ENCODE peak calls at places on chromosomes 7 and 10, in nine cellular contexts. F is upper lobe of left lung, L is A549, K is ovary, Y is H1, W is stomach, P is tibial nerve, G is HepG2, M is SK-N-SH. V is an unnamed sample.

GRCh38 chr7:158109364-158110033 is 478.1 kb downstream of the PTPRN2 start:
- DNase-seq in F (no peak), L (no peak), K (no peak), Y (no peak), W (peak), P (no peak), G (no peak), M (no peak), V (no peak)

GRCh38 chr10:36675458-36675880 is 449.9 kb upstream of the ANKRD30A start:
- DNase-seq in F (no peak), L (no peak), K (no peak), Y (no peak), W (no peak), P (no peak), G (no peak), M (no peak), V (no peak)

GRCh38 chr10:58531084-58531695 is 18.5 kb downstream of the BICC1 start:
- DNase-seq in F (peak), L (no peak), K (no peak), Y (no peak), W (peak), P (peak), G (peak), M (no peak), V (peak)

GRCh38 chr7:142303650-142304049 is 45.8 kb upstream of the PRSS58 start:
- DNase-seq in F (no peak), L (no peak), K (no peak), Y (no peak), W (no peak), P (no peak), G (no peak), M (peak), V (no peak)

GRCh38 chr7:96663871-96664445 is 45.7 kb downstream of the SEM1 start:
- DNase-seq in F (no peak), L (no peak), K (no peak), Y (no peak), W (no peak), P (no peak), G (no peak), M (no peak), V (no peak)

GRCh38 chr10:80552151-80552646 is 14.5 kb downstream of the SH2D4B start:
- DNase-seq in F (no peak), L (no peak), K (no peak), Y (no peak), W (peak), P (no peak), G (peak), M (no peak), V (peak)

GRCh38 chr7:143299840-143300239 is 11.7 kb downstream of the CASP2 start:
- DNase-seq in F (peak), L (peak), K (no peak), Y (no peak), W (peak), P (peak), G (peak), M (peak), V (peak)

GRCh38 chr10:35399414-35400009 is 63.2 kb downstream of the CCNY start:
- DNase-seq in F (no peak), L (no peak), K (no peak), Y (no peak), W (no peak), P (no peak), G (no peak), M (no peak), V (no peak)

GRCh38 chr7:73624669-73625001 is 313 bp upstream of the MLXIPL start:
- DNase-seq in F (no peak), L (no peak), K (no peak), Y (no peak), W (no peak), P (no peak), G (no peak), M (no peak), V (no peak)

GRCh38 chr10:132113766-132114365 is 48.1 kb downstream of the JAKMIP3 start:
- DNase-seq in F (peak), L (no peak), K (no peak), Y (no peak), W (peak), P (no peak), G (no peak), M (no peak), V (no peak)

GRCh38 chr10:86757110-86757790 is 831 bp downstream of the BMPR1A start:
- DNase-seq in F (peak), L (peak), K (peak), Y (no peak), W (peak), P (peak), G (peak), M (no peak), V (peak)

GRCh38 chr7:149626972-149627371 is 129.4 kb upstream of the ZNF746 start:
- DNase-seq in F (peak), L (no peak), K (no peak), Y (no peak), W (no peak), P (no peak), G (no peak), M (no peak), V (no peak)

GRCh38 chr7:12025246-12025645 is 185.8 kb upstream of the TMEM106B start:
- DNase-seq in F (no peak), L (no peak), K (no peak), Y (no peak), W (no peak), P (no peak), G (no peak), M (no peak), V (no peak)

GRCh38 chr7:134186801-134187200 is 59.7 kb downstream of the LRGUK start:
- DNase-seq in F (no peak), L (no peak), K (no peak), Y (no peak), W (no peak), P (no peak), G (no peak), M (no peak), V (no peak)

GRCh38 chr10:133067152-133068090 is 20.3 kb upstream of the ADGRA1 start:
- DNase-seq in F (no peak), L (no peak), K (no peak), Y (no peak), W (no peak), P (no peak), G (no peak), M (no peak), V (no peak)

GRCh38 chr10:52215745-52216361 is 98.2 kb upstream of the DKK1 start:
- DNase-seq in F (no peak), L (peak), K (peak), Y (no peak), W (peak), P (peak), G (peak), M (peak), V (peak)

GRCh38 chr7:44762726-44763522 is 14.3 kb downstream of the ZMIZ2 start:
- DNase-seq in F (no peak), L (no peak), K (no peak), Y (no peak), W (no peak), P (no peak), G (no peak), M (peak), V (no peak)

GRCh38 chr10:55169509-55169908 is 368.5 kb upstream of the PCDH15 start:
- DNase-seq in F (no peak), L (no peak), K (no peak), Y (no peak), W (no peak), P (no peak), G (no peak), M (no peak), V (no peak)

GRCh38 chr7:47648301-47648900 is 66.5 kb upstream of the TNS3 start:
- DNase-seq in F (no peak), L (no peak), K (no peak), Y (no peak), W (no peak), P (no peak), G (no peak), M (no peak), V (no peak)

GRCh38 chr7:2713370-2713769 is 25.4 kb downstream of the AMZ1 start:
- DNase-seq in F (no peak), L (no peak), K (no peak), Y (no peak), W (no peak), P (no peak), G (no peak), M (peak), V (no peak)

GRCh38 chr7:7484072-7484471 is 51.6 kb downstream of the COL28A1 start:
- DNase-seq in F (no peak), L (no peak), K (no peak), Y (no peak), W (no peak), P (no peak), G (no peak), M (no peak), V (no peak)

GRCh38 chr7:867406-868188 is 8.8 kb upstream of the GET4 start:
- DNase-seq in F (peak), L (peak), K (peak), Y (no peak), W (peak), P (no peak), G (no peak), M (no peak), V (peak)

GRCh38 chr10:5854178-5854570 is 35.5 kb downstream of the ANKRD16 start:
- DNase-seq in F (no peak), L (no peak), K (no peak), Y (no peak), W (no peak), P (no peak), G (no peak), M (no peak), V (no peak)

GRCh38 chr10:49037187-49037586 is 78.1 kb downstream of the VSTM4 start:
- DNase-seq in F (no peak), L (no peak), K (no peak), Y (no peak), W (no peak), P (no peak), G (no peak), M (no peak), V (no peak)

GRCh38 chr7:80635533-80635932 is 2.9 kb upstream of the CD36 start:
- DNase-seq in F (no peak), L (no peak), K (no peak), Y (no peak), W (no peak), P (no peak), G (no peak), M (no peak), V (no peak)

GRCh38 chr7:144032985-144033384 is 15.8 kb upstream of the OR2A5 start:
- DNase-seq in F (no peak), L (no peak), K (no peak), Y (no peak), W (no peak), P (no peak), G (no peak), M (no peak), V (no peak)

GRCh38 chr10:72081210-72081609 is 7.1 kb downstream of the SPOCK2 start:
- DNase-seq in F (no peak), L (no peak), K (no peak), Y (no peak), W (no peak), P (no peak), G (no peak), M (no peak), V (no peak)

GRCh38 chr7:102415685-102416225 is 17.6 kb upstream of the ORAI2 start:
- DNase-seq in F (peak), L (no peak), K (no peak), Y (no peak), W (no peak), P (no peak), G (no peak), M (peak), V (peak)

GRCh38 chr7:129225931-129226572 is 1.2 kb downstream of the AHCYL2 start:
- DNase-seq in F (no peak), L (no peak), K (no peak), Y (no peak), W (no peak), P (no peak), G (no peak), M (no peak), V (no peak)

GRCh38 chr7:2087744-2088143 is 145.0 kb downstream of the MAD1L1 start:
- DNase-seq in F (no peak), L (no peak), K (no peak), Y (no peak), W (no peak), P (no peak), G (no peak), M (no peak), V (no peak)

GRCh38 chr7:117251687-117252086 is 71.2 kb downstream of the WNT2 start:
- DNase-seq in F (no peak), L (no peak), K (no peak), Y (no peak), W (no peak), P (no peak), G (no peak), M (no peak), V (no peak)

GRCh38 chr7:72281325-72281724 is 130.8 kb downstream of the CALN1 start:
- DNase-seq in F (no peak), L (no peak), K (no peak), Y (no peak), W (no peak), P (no peak), G (no peak), M (no peak), V (no peak)

GRCh38 chr10:97445357-97445721 is 467 bp downstream of the EXOSC1 start:
- DNase-seq in F (no peak), L (no peak), K (no peak), Y (no peak), W (no peak), P (no peak), G (no peak), M (no peak), V (no peak)
- TF ChIP-seq EP300 in F (no peak), L (no peak), K (no peak), Y (no peak), W (no peak), P (no peak), G (no peak), M (no peak), V (no peak)

DNA sequence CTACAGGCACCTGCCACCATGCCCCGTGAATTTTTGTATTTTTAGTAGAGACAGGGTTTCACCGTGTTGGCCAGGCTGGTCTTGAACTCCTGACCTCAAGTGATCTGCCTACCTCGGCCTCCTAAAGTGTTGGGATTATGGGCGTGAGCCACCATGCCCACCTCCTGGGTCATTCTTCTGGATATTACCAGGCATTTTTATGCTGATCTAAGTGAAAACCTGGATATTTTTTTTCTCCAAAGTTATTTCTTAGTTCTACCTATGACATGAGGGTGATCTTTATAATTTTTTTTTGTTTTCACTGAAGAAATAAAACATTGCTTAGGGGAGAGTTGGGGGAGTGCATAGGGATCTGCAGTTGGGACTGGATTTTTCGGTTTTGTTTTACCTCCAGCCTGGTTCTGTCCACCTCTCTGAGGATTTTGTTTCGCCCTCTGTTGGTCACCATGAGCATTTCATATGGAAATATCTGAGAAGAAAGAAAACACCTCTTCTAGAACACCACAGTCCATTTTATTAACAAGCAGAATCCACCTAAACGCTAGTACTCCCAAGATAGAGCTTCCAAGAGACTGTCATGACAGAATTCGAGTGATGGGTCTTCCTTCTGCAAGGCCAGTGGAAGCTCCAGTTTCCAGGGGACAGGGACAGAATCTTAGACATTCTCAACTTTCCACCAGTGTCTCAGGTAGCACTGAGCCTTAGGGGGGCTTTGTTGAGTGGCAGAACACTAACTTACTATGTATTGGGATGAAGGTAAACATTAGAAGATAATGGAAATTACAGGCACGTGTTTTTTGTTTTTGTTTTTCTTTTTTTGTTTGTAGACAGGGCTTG is 33.4 kb upstream of the AFAP1L2 start:
- DNase-seq in F (no peak), L (peak), K (no peak), Y (no peak), W (no peak), P (no peak), G (peak), M (peak), V (no peak)
- TF ChIP-seq EP300 in F (no peak), L (no peak), K (no peak), Y (no peak), W (no peak), P (no peak), G (no peak), M (no peak), V (no peak)

DNA sequence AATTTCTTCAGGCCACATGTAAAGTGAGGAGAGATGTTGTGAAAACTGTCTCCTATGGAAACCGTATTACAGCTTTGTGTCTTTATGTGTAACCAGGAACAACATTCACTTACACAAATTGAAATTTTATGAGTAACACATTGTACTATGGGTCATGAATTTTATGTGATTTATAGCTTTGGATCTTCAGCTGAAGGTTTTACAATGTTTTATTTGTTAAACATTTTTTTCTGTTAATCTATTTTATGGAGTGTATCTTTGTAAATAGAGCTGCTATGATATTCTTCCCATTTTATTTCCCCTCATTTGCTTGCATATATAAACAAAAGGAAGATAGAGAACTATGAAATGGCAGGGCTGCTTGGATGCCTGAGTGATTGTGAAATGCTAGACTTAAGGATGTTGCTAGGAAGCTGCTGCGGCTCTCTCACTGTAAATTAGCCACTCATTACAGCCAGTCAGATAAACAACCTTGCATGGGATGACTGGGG is 104.5 kb upstream of the PCLO start:
- DNase-seq in F (no peak), L (no peak), K (no peak), Y (no peak), W (no peak), P (no peak), G (no peak), M (peak), V (no peak)
- TF ChIP-seq EP300 in F (no peak), L (no peak), K (no peak), Y (no peak), W (no peak), P (no peak), G (no peak), M (no peak), V (no peak)

GRCh38 chr10:105434970-105435369 is 793.9 kb downstream of the SORCS3 start:
- DNase-seq in F (no peak), L (no peak), K (no peak), Y (no peak), W (no peak), P (no peak), G (no peak), M (no peak), V (no peak)
- TF ChIP-seq EP300 in F (no peak), L (no peak), K (no peak), Y (no peak), W (no peak), P (no peak), G (no peak), M (no peak), V (no peak)

GRCh38 chr10:127738512-127739424 is 1.8 kb downstream of the FOXI2 start:
- DNase-seq in F (no peak), L (no peak), K (no peak), Y (no peak), W (no peak), P (no peak), G (no peak), M (peak), V (no peak)

GRCh38 chr10:127739908-127740307 is 2.9 kb downstream of the FOXI2 start:
- DNase-seq in F (no peak), L (no peak), K (no peak), Y (no peak), W (no peak), P (no peak), G (no peak), M (no peak), V (no peak)

GRCh38 chr10:127737563-127738511 is 852 bp downstream of the FOXI2 start:
- DNase-seq in F (no peak), L (no peak), K (no peak), Y (no peak), W (no peak), P (no peak), G (no peak), M (peak), V (no peak)

GRCh38 chr10:127743205-127743604 is 6.2 kb downstream of the FOXI2 start:
- DNase-seq in F (no peak), L (no peak), K (no peak), Y (no peak), W (no peak), P (no peak), G (no peak), M (no peak), V (no peak)

DNA sequence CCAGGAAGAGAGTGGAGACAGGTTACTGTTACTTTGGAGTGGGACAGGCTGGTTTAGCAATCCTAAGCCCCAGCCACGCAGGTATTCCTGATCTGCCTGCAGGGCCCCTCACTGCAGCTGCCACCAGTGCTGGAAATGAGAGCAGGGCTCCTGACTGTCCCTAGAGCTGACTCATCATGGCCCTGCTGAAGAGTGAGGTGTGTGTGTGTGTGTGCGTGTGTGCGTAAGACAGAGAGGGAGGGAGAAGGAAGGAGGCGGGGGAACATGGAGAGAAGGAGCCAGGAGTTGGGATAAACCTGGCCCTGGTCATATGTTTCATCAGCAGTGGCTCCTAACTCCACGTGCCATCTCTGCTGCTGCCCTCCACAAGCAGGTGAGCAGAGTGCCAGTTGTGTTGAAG is 3.6 kb downstream of the FOXI2 start:
- DNase-seq in F (no peak), L (no peak), K (no peak), Y (no peak), W (no peak), P (no peak), G (no peak), M (no peak), V (no peak)
- TF ChIP-seq EP300 in F (no peak), L (no peak), K (no peak), Y (no peak), W (no peak), P (no peak), G (no peak), M (no peak), V (no peak)

V was measured in transverse colon.